ENCODE peak calls at places on chromosomes 16 and 17, in nine cellular contexts. One of them, this sample, is unnamed.

GRCh38 chr17:37820313-37821024 is 75.6 kb upstream of the HNF1B start:
- DNase-seq in HEK293T: no peak
- DNase-seq in ELR: peak; percentile 46
- DNase-seq in NCI-H187 treated with DMSO at 0.1 percent for 48 hours: no peak
- DNase-seq in stimulated activated CD4-positive, alpha-beta T cell treated with anti-CD3 and anti-CD28 coated beads, TNF-alpha, amount 100 ng/mL, for 24 hours: no peak
- DNase-seq in fibroblast of lung: peak; percentile 22
- DNase-seq in CD4-positive, alpha-beta T cell: no peak
- DNase-seq in psoas muscle: no peak
- DNase-seq in activated CD8-positive, alpha-beta memory T cell treated with anti-CD3 and anti-CD28 coated beads, Interleukin-2, amount 50 U/mL, for 48 hours: no peak
- DNase-seq in this sample: no peak

GRCh38 chr17:78330570-78331224 is 29.2 kb downstream of the SOCS3 start:
- DNase-seq in HEK293T: no peak
- DNase-seq in ELR: peak; percentile 56
- DNase-seq in NCI-H187 treated with DMSO at 0.1 percent for 48 hours: no peak
- DNase-seq in stimulated activated CD4-positive, alpha-beta T cell treated with anti-CD3 and anti-CD28 coated beads, TNF-alpha, amount 100 ng/mL, for 24 hours: no peak
- DNase-seq in fibroblast of lung: peak; percentile 67
- DNase-seq in CD4-positive, alpha-beta T cell: no peak
- DNase-seq in psoas muscle: peak; percentile 87
- DNase-seq in activated CD8-positive, alpha-beta memory T cell treated with anti-CD3 and anti-CD28 coated beads, Interleukin-2, amount 50 U/mL, for 48 hours: no peak
- DNase-seq in this sample: no peak

GRCh38 chr17:57832711-57833596 is 16.9 kb downstream of the MRPS23 start:
- DNase-seq in HEK293T: peak; percentile 72
- DNase-seq in ELR: peak; percentile 86
- DNase-seq in NCI-H187 treated with DMSO at 0.1 percent for 48 hours: no peak
- DNase-seq in stimulated activated CD4-positive, alpha-beta T cell treated with anti-CD3 and anti-CD28 coated beads, TNF-alpha, amount 100 ng/mL, for 24 hours: peak; percentile 60
- DNase-seq in fibroblast of lung: peak; percentile 63
- DNase-seq in CD4-positive, alpha-beta T cell: peak; percentile 56
- DNase-seq in psoas muscle: peak; percentile 82
- DNase-seq in activated CD8-positive, alpha-beta memory T cell treated with anti-CD3 and anti-CD28 coated beads, Interleukin-2, amount 50 U/mL, for 48 hours: peak; percentile 83
- DNase-seq in this sample: no peak

GRCh38 chr16:80948886-80949502 is 57.7 kb downstream of the CMC2 start:
- DNase-seq in HEK293T: peak; percentile 44
- DNase-seq in ELR: peak; percentile 67
- DNase-seq in NCI-H187 treated with DMSO at 0.1 percent for 48 hours: no peak
- DNase-seq in stimulated activated CD4-positive, alpha-beta T cell treated with anti-CD3 and anti-CD28 coated beads, TNF-alpha, amount 100 ng/mL, for 24 hours: peak; percentile 38
- DNase-seq in fibroblast of lung: no peak
- DNase-seq in CD4-positive, alpha-beta T cell: no peak
- DNase-seq in psoas muscle: peak; percentile 77
- DNase-seq in activated CD8-positive, alpha-beta memory T cell treated with anti-CD3 and anti-CD28 coated beads, Interleukin-2, amount 50 U/mL, for 48 hours: peak; percentile 82
- DNase-seq in this sample: no peak

GRCh38 chr17:30363715-30364202 is 15.0 kb upstream of the CPD start:
- DNase-seq in HEK293T: no peak
- DNase-seq in ELR: peak; percentile 76
- DNase-seq in NCI-H187 treated with DMSO at 0.1 percent for 48 hours: no peak
- DNase-seq in stimulated activated CD4-positive, alpha-beta T cell treated with anti-CD3 and anti-CD28 coated beads, TNF-alpha, amount 100 ng/mL, for 24 hours: peak; percentile 81
- DNase-seq in fibroblast of lung: peak; percentile 81
- DNase-seq in CD4-positive, alpha-beta T cell: peak; percentile 32
- DNase-seq in psoas muscle: no peak
- DNase-seq in activated CD8-positive, alpha-beta memory T cell treated with anti-CD3 and anti-CD28 coated beads, Interleukin-2, amount 50 U/mL, for 48 hours: peak; percentile 82
- DNase-seq in this sample: no peak

GRCh38 chr17:81665205-81666091 is 957 bp downstream of the OXLD1 start:
- DNase-seq in HEK293T: peak; percentile 53
- DNase-seq in ELR: peak; percentile 58
- DNase-seq in NCI-H187 treated with DMSO at 0.1 percent for 48 hours: no peak
- DNase-seq in stimulated activated CD4-positive, alpha-beta T cell treated with anti-CD3 and anti-CD28 coated beads, TNF-alpha, amount 100 ng/mL, for 24 hours: peak; percentile 70
- DNase-seq in fibroblast of lung: peak; percentile 21
- DNase-seq in CD4-positive, alpha-beta T cell: peak; percentile 21
- DNase-seq in psoas muscle: no peak
- DNase-seq in activated CD8-positive, alpha-beta memory T cell treated with anti-CD3 and anti-CD28 coated beads, Interleukin-2, amount 50 U/mL, for 48 hours: peak; percentile 82
- DNase-seq in this sample: no peak

GRCh38 chr17:77746391-77746790 is 212.1 kb upstream of the TNRC6C start:
- DNase-seq in HEK293T: no peak
- DNase-seq in ELR: no peak
- DNase-seq in NCI-H187 treated with DMSO at 0.1 percent for 48 hours: no peak
- DNase-seq in stimulated activated CD4-positive, alpha-beta T cell treated with anti-CD3 and anti-CD28 coated beads, TNF-alpha, amount 100 ng/mL, for 24 hours: no peak
- DNase-seq in fibroblast of lung: no peak
- DNase-seq in CD4-positive, alpha-beta T cell: no peak
- DNase-seq in psoas muscle: no peak
- DNase-seq in activated CD8-positive, alpha-beta memory T cell treated with anti-CD3 and anti-CD28 coated beads, Interleukin-2, amount 50 U/mL, for 48 hours: no peak
- DNase-seq in this sample: no peak

GRCh38 chr17:37359682-37360188 is 16.1 kb upstream of the C17orf78 start:
- DNase-seq in HEK293T: peak; percentile 6
- DNase-seq in ELR: peak; percentile 2
- DNase-seq in NCI-H187 treated with DMSO at 0.1 percent for 48 hours: no peak
- DNase-seq in stimulated activated CD4-positive, alpha-beta T cell treated with anti-CD3 and anti-CD28 coated beads, TNF-alpha, amount 100 ng/mL, for 24 hours: no peak
- DNase-seq in fibroblast of lung: no peak
- DNase-seq in CD4-positive, alpha-beta T cell: no peak
- DNase-seq in psoas muscle: no peak
- DNase-seq in activated CD8-positive, alpha-beta memory T cell treated with anti-CD3 and anti-CD28 coated beads, Interleukin-2, amount 50 U/mL, for 48 hours: no peak
- DNase-seq in this sample: no peak

GRCh38 chr17:17087424-17088103 is 45.3 kb downstream of the MPRIP start:
- DNase-seq in HEK293T: no peak
- DNase-seq in ELR: no peak
- DNase-seq in NCI-H187 treated with DMSO at 0.1 percent for 48 hours: no peak
- DNase-seq in stimulated activated CD4-positive, alpha-beta T cell treated with anti-CD3 and anti-CD28 coated beads, TNF-alpha, amount 100 ng/mL, for 24 hours: no peak
- DNase-seq in fibroblast of lung: no peak
- DNase-seq in CD4-positive, alpha-beta T cell: no peak
- DNase-seq in psoas muscle: no peak
- DNase-seq in activated CD8-positive, alpha-beta memory T cell treated with anti-CD3 and anti-CD28 coated beads, Interleukin-2, amount 50 U/mL, for 48 hours: no peak
- DNase-seq in this sample: no peak

GRCh38 chr17:12431188-12431587 is 234.5 kb upstream of the MYOCD start:
- DNase-seq in HEK293T: no peak
- DNase-seq in ELR: no peak
- DNase-seq in NCI-H187 treated with DMSO at 0.1 percent for 48 hours: no peak
- DNase-seq in stimulated activated CD4-positive, alpha-beta T cell treated with anti-CD3 and anti-CD28 coated beads, TNF-alpha, amount 100 ng/mL, for 24 hours: no peak
- DNase-seq in fibroblast of lung: no peak
- DNase-seq in CD4-positive, alpha-beta T cell: no peak
- DNase-seq in psoas muscle: no peak
- DNase-seq in activated CD8-positive, alpha-beta memory T cell treated with anti-CD3 and anti-CD28 coated beads, Interleukin-2, amount 50 U/mL, for 48 hours: no peak
- DNase-seq in this sample: no peak

GRCh38 chr17:78925234-78925633 is at the start of gene TIMP2:
- DNase-seq in HEK293T: peak; percentile 94
- DNase-seq in ELR: peak; percentile 93
- DNase-seq in NCI-H187 treated with DMSO at 0.1 percent for 48 hours: no peak
- DNase-seq in stimulated activated CD4-positive, alpha-beta T cell treated with anti-CD3 and anti-CD28 coated beads, TNF-alpha, amount 100 ng/mL, for 24 hours: peak; percentile 59
- DNase-seq in fibroblast of lung: peak; percentile 76
- DNase-seq in CD4-positive, alpha-beta T cell: peak; percentile 57
- DNase-seq in psoas muscle: peak; percentile 92
- DNase-seq in activated CD8-positive, alpha-beta memory T cell treated with anti-CD3 and anti-CD28 coated beads, Interleukin-2, amount 50 U/mL, for 48 hours: peak; percentile 78
- DNase-seq in this sample: peak; percentile 81

GRCh38 chr17:81193470-81194224 is 27.6 kb upstream of the AATK start:
- DNase-seq in HEK293T: no peak
- DNase-seq in ELR: no peak
- DNase-seq in NCI-H187 treated with DMSO at 0.1 percent for 48 hours: no peak
- DNase-seq in stimulated activated CD4-positive, alpha-beta T cell treated with anti-CD3 and anti-CD28 coated beads, TNF-alpha, amount 100 ng/mL, for 24 hours: no peak
- DNase-seq in fibroblast of lung: no peak
- DNase-seq in CD4-positive, alpha-beta T cell: no peak
- DNase-seq in psoas muscle: no peak
- DNase-seq in activated CD8-positive, alpha-beta memory T cell treated with anti-CD3 and anti-CD28 coated beads, Interleukin-2, amount 50 U/mL, for 48 hours: no peak
- DNase-seq in this sample: no peak